ENCODE peak calls at places on chromosomes 4 and X, in seven cellular contexts. C is neural crest cell, V is thoracic aorta, O is HFF-Myc, W is cardiac muscle cell, X is AG09319, U is right atrium auricular region. A is an unnamed sample.

GRCh38 chrX:138897621-138898492 is 186.3 kb upstream of the FGF13 start:
- DNase-seq in W (no peak), V (no peak), U (no peak), X (no peak), O (no peak), C (no peak), A (no peak)

GRCh38 chr4:93809773-93810172 is 18.8 kb upstream of the ATOH1 start:
- DNase-seq in U (no peak), C (no peak), X (no peak), W (no peak), V (no peak), O (no peak), A (no peak)

GRCh38 chr4:120207021-120207420 is 140.4 kb upstream of the MAD2L1 start:
- DNase-seq in V (no peak), U (no peak), C (no peak), W (no peak), X (no peak), O (no peak), A (no peak)

GRCh38 chr4:1241936-1242505 is 6.9 kb downstream of the CTBP1 start:
- DNase-seq in C (no peak), U (no peak), V (no peak), O (no peak), X (no peak), W (no peak), A (no peak)

GRCh38 chrX:48540015-48540350 is 469 bp downstream of the TBC1D25 start:
- DNase-seq in O (no peak), X (no peak), C (no peak), U (peak; percentile 62), V (no peak), W (peak; percentile 47), A (no peak)

GRCh38 chr4:1927675-1928074 is 56.5 kb downstream of the NSD2 start:
- DNase-seq in O (no peak), W (peak; percentile 57), X (peak; percentile 61), V (no peak), U (no peak), C (no peak), A (no peak)

GRCh38 chrX:131621650-131622049 is 77.8 kb downstream of the OR13H1 start:
- DNase-seq in O (no peak), U (no peak), X (no peak), V (no peak), W (no peak), C (no peak), A (no peak)

GRCh38 chr4:25308761-25309160 is 3.8 kb upstream of the ZCCHC4 start:
- DNase-seq in C (no peak), V (no peak), W (no peak), O (peak; percentile 25), U (no peak), X (no peak), A (no peak)

GRCh38 chrX:141642979-141643378 is 53.5 kb downstream of the SPANXA2 start:
- DNase-seq in X (no peak), C (no peak), V (no peak), O (peak; percentile 2), U (no peak), W (peak; percentile 2), A (no peak)

GRCh38 chr4:53614616-53615015 is 23.3 kb upstream of the LNX1 start:
- DNase-seq in X (no peak), U (no peak), V (no peak), O (no peak), W (no peak), C (no peak), A (no peak)
- TF ChIP-seq CTCF in X (no peak), U (no peak), V (no peak), O (peak; percentile 26), W (no peak), C (peak; percentile 29), A (no peak)

GRCh38 chr4:74045247-74045646 is 6.8 kb upstream of the CXCL3 start:
- DNase-seq in W (no peak), U (no peak), C (no peak), V (no peak), O (no peak), X (no peak), A (no peak)

GRCh38 chr4:74045772-74046171 is 7.3 kb upstream of the CXCL3 start:
- DNase-seq in W (no peak), O (no peak), X (no peak), C (no peak), U (no peak), V (no peak), A (no peak)

GRCh38 chr4:74044676-74045075 is 6.2 kb upstream of the CXCL3 start:
- DNase-seq in X (no peak), U (no peak), V (no peak), C (no peak), W (no peak), O (no peak), A (no peak)

GRCh38 chr4:74041418-74041817 is 2.9 kb upstream of the CXCL3 start:
- DNase-seq in X (no peak), V (no peak), O (no peak), W (no peak), U (no peak), C (no peak), A (no peak)

DNA sequence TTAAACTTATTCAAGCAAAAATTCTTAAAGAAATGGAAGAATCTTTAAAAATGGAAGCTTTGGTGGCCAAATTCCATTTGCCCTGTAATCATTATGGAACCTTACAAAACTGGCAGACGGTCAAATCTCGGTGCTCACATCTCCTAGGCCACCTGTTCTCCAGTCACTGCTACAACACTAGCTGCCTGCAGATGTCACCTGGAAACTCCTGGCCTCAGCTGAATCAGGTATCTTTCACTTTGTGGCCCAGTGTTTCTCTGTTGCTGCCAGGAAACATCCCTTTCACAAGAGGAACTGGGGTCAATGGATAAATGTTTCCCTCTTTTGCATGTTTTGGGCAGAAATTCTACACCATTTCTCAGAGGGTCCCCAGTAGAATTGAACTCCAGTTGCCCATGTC is 4.2 kb upstream of the CXCL3 start:
- DNase-seq in U (no peak), W (no peak), C (no peak), V (no peak), X (no peak), O (no peak), A (no peak)
- TF ChIP-seq CTCF in U (no peak), W (no peak), C (no peak), V (no peak), X (no peak), O (no peak), A (no peak)

GRCh38 chr4:55407119-55407518 is 11.4 kb downstream of the TMEM165 start:
- DNase-seq in O (no peak), U (no peak), V (no peak), C (no peak), W (no peak), X (no peak), A (no peak)

GRCh38 chr4:55411621-55412020 is 15.9 kb downstream of the TMEM165 start:
- DNase-seq in O (no peak), C (no peak), X (no peak), V (no peak), U (no peak), W (no peak), A (no peak)

GRCh38 chr4:55410431-55410830 is 14.7 kb downstream of the TMEM165 start:
- DNase-seq in W (no peak), O (no peak), C (no peak), X (no peak), U (no peak), V (no peak), A (no peak)

GRCh38 chr4:55407764-55408163 is 12.0 kb downstream of the TMEM165 start:
- DNase-seq in C (no peak), V (no peak), O (no peak), U (no peak), X (no peak), W (no peak), A (no peak)

DNA sequence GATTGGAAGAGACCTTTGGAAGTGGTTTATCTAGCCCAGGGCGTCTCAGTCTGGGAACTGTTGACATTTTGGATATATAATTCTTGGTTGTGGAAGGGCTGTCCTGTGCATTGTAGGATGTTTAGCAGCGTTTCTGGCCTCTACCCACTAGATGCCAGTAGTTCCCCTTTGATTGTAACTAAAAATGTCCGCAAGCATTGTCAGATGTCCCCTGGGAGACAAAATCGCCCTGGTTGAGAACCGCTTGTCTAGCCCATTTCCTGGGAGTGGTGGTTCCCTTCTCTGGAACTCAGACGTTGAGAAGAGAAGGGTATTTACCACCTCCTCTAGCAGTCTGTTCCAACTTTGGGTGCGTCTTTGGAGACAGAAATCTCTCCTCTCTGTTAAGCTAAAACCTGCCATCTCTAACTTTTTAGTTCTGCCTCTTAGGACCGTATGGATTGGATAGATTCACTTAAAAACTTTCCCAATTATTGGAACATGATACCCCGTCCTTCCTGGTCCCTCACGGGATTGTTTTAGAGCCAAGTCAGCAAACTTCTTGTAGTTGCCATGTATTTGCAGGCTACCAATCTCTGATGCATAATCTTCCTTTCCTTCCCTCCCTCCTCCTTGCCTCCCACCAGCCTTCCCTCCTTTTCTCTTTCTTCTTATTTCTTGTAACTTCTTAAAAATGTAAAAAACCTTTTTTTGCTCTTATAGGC is 13.9 kb downstream of the TMEM165 start:
- DNase-seq in X (no peak), O (no peak), U (no peak), W (peak; percentile 66), C (no peak), V (peak; percentile 9), A (no peak)
- TF ChIP-seq CTCF in X (peak; percentile 36), O (peak; percentile 24), U (peak; percentile 55), W (peak; percentile 42), C (peak; percentile 32), V (no peak), A (peak; percentile 54)

DNA sequence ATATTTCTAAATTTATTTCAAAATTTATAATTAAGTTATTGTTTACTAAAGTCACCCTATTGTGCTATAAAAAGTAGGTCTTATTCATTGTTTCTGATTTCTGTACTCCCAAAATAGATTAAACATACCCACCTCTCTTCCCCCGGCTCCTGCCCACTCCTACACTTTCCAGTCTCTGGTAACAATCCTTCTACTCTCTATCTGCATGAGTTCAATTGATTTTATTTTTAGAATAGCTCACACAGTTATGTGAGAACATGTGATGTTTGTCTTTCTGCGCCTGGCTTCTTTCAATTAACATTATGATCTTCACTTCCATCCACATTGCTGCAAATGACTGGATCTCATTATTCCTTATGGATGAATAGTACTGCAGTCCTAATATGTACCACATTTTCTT is 269.3 kb downstream of the ACTRT1 start:
- DNase-seq in X (no peak), U (no peak), C (no peak), O (no peak), W (no peak), V (no peak), A (no peak)
- TF ChIP-seq CTCF in X (no peak), U (no peak), C (no peak), O (no peak), W (no peak), V (no peak), A (no peak)

DNA sequence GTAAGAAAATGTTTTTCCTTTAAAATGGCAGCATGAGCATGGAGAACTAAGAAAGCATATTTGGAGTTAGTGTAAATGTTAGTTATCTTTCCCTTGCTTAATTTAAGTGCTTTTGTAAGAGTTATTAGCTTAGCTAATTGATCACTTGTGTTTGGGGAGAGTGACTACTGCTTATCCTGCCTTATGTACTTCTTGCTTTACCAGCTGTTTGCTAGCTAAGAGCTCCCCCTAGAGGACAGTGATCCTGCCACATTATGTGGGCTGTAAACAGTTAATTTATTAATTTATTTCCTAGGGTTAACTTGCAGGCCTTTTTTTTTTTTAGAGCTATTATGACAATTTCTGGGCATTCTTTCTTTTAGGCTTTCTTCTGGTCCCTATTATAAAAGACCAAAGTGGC is 435.8 kb downstream of the MAGEB5 start:
- DNase-seq in C (no peak), U (no peak), V (no peak), W (no peak), O (no peak), X (no peak), A (no peak)
- TF ChIP-seq CTCF in C (peak; percentile 24), U (no peak), V (no peak), W (no peak), O (no peak), X (no peak), A (no peak)